ENCODE peak calls at places on chromosomes 16 and 17, in six cellular contexts. One of them, this sample, is unnamed.

GRCh38 chr17:9036336-9036735 is 15.0 kb downstream of the NTN1 start:
- DNase-seq in dorsolateral prefrontal cortex: no peak
- DNase-seq in left lung: no peak
- DNase-seq in SK-N-SH: no peak
- DNase-seq in body of pancreas: no peak
- DNase-seq in right cardiac atrium: no peak
- DNase-seq in this sample: no peak

GRCh38 chr16:19179890-19180490 is 11.9 kb downstream of the SYT17 start:
- DNase-seq in dorsolateral prefrontal cortex: peak
- DNase-seq in left lung: peak
- DNase-seq in SK-N-SH: peak
- DNase-seq in body of pancreas: peak
- DNase-seq in right cardiac atrium: peak
- DNase-seq in this sample: no peak

GRCh38 chr16:49858200-49859129 is 2.6 kb upstream of the ZNF423 start:
- DNase-seq in dorsolateral prefrontal cortex: peak
- DNase-seq in left lung: no peak
- DNase-seq in SK-N-SH: peak
- DNase-seq in body of pancreas: peak
- DNase-seq in right cardiac atrium: peak
- DNase-seq in this sample: no peak

GRCh38 chr17:48671697-48672171 is 45.6 kb upstream of the HOXB9 start:
- DNase-seq in dorsolateral prefrontal cortex: peak
- DNase-seq in left lung: peak
- DNase-seq in SK-N-SH: peak
- DNase-seq in body of pancreas: peak
- DNase-seq in right cardiac atrium: peak
- DNase-seq in this sample: peak

GRCh38 chr16:69131749-69132423 is 502 bp downstream of the CHTF8 start:
- DNase-seq in dorsolateral prefrontal cortex: peak
- DNase-seq in left lung: peak
- DNase-seq in SK-N-SH: peak
- DNase-seq in body of pancreas: peak
- DNase-seq in right cardiac atrium: peak
- DNase-seq in this sample: peak

GRCh38 chr16:83187404-83187803 is 560.6 kb downstream of the CDH13 start:
- DNase-seq in dorsolateral prefrontal cortex: no peak
- DNase-seq in left lung: no peak
- DNase-seq in SK-N-SH: no peak
- DNase-seq in body of pancreas: no peak
- DNase-seq in right cardiac atrium: no peak
- DNase-seq in this sample: no peak

GRCh38 chr16:28569011-28569410 is 15.3 kb downstream of the SGF29 start:
- DNase-seq in dorsolateral prefrontal cortex: no peak
- DNase-seq in left lung: no peak
- DNase-seq in SK-N-SH: no peak
- DNase-seq in body of pancreas: no peak
- DNase-seq in right cardiac atrium: no peak
- DNase-seq in this sample: no peak

GRCh38 chr16:19517424-19518089 is 4.3 kb downstream of the GDE1 start:
- DNase-seq in dorsolateral prefrontal cortex: no peak
- DNase-seq in left lung: no peak
- DNase-seq in SK-N-SH: no peak
- DNase-seq in body of pancreas: no peak
- DNase-seq in right cardiac atrium: no peak
- DNase-seq in this sample: no peak

GRCh38 chr17:13266596-13266995 is 248.8 kb upstream of the ELAC2 start:
- DNase-seq in dorsolateral prefrontal cortex: no peak
- DNase-seq in left lung: no peak
- DNase-seq in SK-N-SH: no peak
- DNase-seq in body of pancreas: no peak
- DNase-seq in right cardiac atrium: no peak
- DNase-seq in this sample: no peak

GRCh38 chr17:17089796-17090641 is 47.8 kb downstream of the MPRIP start:
- DNase-seq in dorsolateral prefrontal cortex: peak
- DNase-seq in left lung: peak
- DNase-seq in SK-N-SH: no peak
- DNase-seq in body of pancreas: peak
- DNase-seq in right cardiac atrium: peak
- DNase-seq in this sample: no peak

GRCh38 chr17:3804503-3804931 is 3.5 kb upstream of the ITGAE start:
- DNase-seq in dorsolateral prefrontal cortex: no peak
- DNase-seq in left lung: no peak
- DNase-seq in SK-N-SH: no peak
- DNase-seq in body of pancreas: peak
- DNase-seq in right cardiac atrium: no peak
- DNase-seq in this sample: no peak

GRCh38 chr17:65254166-65254565 is 117.0 kb downstream of the RGS9 start:
- DNase-seq in dorsolateral prefrontal cortex: no peak
- DNase-seq in left lung: no peak
- DNase-seq in SK-N-SH: no peak
- DNase-seq in body of pancreas: no peak
- DNase-seq in right cardiac atrium: no peak
- DNase-seq in this sample: no peak

GRCh38 chr17:4023220-4023619 is 59.0 kb upstream of the ATP2A3 start:
- DNase-seq in dorsolateral prefrontal cortex: no peak
- DNase-seq in left lung: no peak
- DNase-seq in SK-N-SH: no peak
- DNase-seq in body of pancreas: no peak
- DNase-seq in right cardiac atrium: no peak
- DNase-seq in this sample: no peak

GRCh38 chr17:78573955-78574354 is 3.2 kb downstream of the DNAH17 start:
- DNase-seq in dorsolateral prefrontal cortex: no peak
- DNase-seq in left lung: no peak
- DNase-seq in SK-N-SH: no peak
- DNase-seq in body of pancreas: no peak
- DNase-seq in right cardiac atrium: no peak
- DNase-seq in this sample: no peak

GRCh38 chr16:57859331-57859730 is 57.0 kb upstream of the KIFC3 start:
- DNase-seq in dorsolateral prefrontal cortex: no peak
- DNase-seq in left lung: no peak
- DNase-seq in SK-N-SH: no peak
- DNase-seq in body of pancreas: no peak
- DNase-seq in right cardiac atrium: no peak
- DNase-seq in this sample: no peak

GRCh38 chr16:67928147-67928546 is 3.5 kb downstream of the CTRL start:
- DNase-seq in dorsolateral prefrontal cortex: no peak
- DNase-seq in left lung: no peak
- DNase-seq in SK-N-SH: no peak
- DNase-seq in body of pancreas: peak
- DNase-seq in right cardiac atrium: no peak
- DNase-seq in this sample: no peak

GRCh38 chr16:11672206-11673090 is 4.2 kb downstream of the SNN start:
- DNase-seq in dorsolateral prefrontal cortex: no peak
- DNase-seq in left lung: no peak
- DNase-seq in SK-N-SH: no peak
- DNase-seq in body of pancreas: no peak
- DNase-seq in right cardiac atrium: peak
- DNase-seq in this sample: no peak

GRCh38 chr16:56514845-56515244 is 5.0 kb downstream of the BBS2 start:
- DNase-seq in dorsolateral prefrontal cortex: no peak
- DNase-seq in left lung: no peak
- DNase-seq in SK-N-SH: no peak
- DNase-seq in body of pancreas: no peak
- DNase-seq in right cardiac atrium: no peak
- DNase-seq in this sample: no peak

GRCh38 chr16:83888672-83889044 is 10.3 kb upstream of the MLYCD start:
- DNase-seq in dorsolateral prefrontal cortex: no peak
- DNase-seq in left lung: no peak
- DNase-seq in SK-N-SH: no peak
- DNase-seq in body of pancreas: no peak
- DNase-seq in right cardiac atrium: no peak
- DNase-seq in this sample: no peak

GRCh38 chr16:19696312-19696711 is 21.7 kb downstream of the KNOP1 start:
- DNase-seq in dorsolateral prefrontal cortex: no peak
- DNase-seq in left lung: peak
- DNase-seq in SK-N-SH: no peak
- DNase-seq in body of pancreas: peak
- DNase-seq in right cardiac atrium: peak
- DNase-seq in this sample: peak

GRCh38 chr17:65058151-65058550 is 1.6 kb upstream of the GNA13 start:
- DNase-seq in dorsolateral prefrontal cortex: no peak
- DNase-seq in left lung: no peak
- DNase-seq in SK-N-SH: no peak
- DNase-seq in body of pancreas: no peak
- DNase-seq in right cardiac atrium: no peak
- DNase-seq in this sample: no peak

GRCh38 chr16:67277294-67277998 is 1.9 kb upstream of the PLEKHG4 start:
- DNase-seq in dorsolateral prefrontal cortex: no peak
- DNase-seq in left lung: peak
- DNase-seq in SK-N-SH: no peak
- DNase-seq in body of pancreas: peak
- DNase-seq in right cardiac atrium: no peak
- DNase-seq in this sample: no peak

GRCh38 chr16:30068750-30069574 is 3.4 kb downstream of the ALDOA start:
- DNase-seq in dorsolateral prefrontal cortex: no peak
- DNase-seq in left lung: no peak
- DNase-seq in SK-N-SH: peak
- DNase-seq in body of pancreas: peak
- DNase-seq in right cardiac atrium: peak
- DNase-seq in this sample: peak

GRCh38 chr16:83533193-83533592 is 274.6 kb upstream of the HSBP1 start:
- DNase-seq in dorsolateral prefrontal cortex: no peak
- DNase-seq in left lung: no peak
- DNase-seq in SK-N-SH: no peak
- DNase-seq in body of pancreas: no peak
- DNase-seq in right cardiac atrium: no peak
- DNase-seq in this sample: no peak

GRCh38 chr17:49204521-49204920 is 5.9 kb downstream of the GNGT2 start:
- DNase-seq in dorsolateral prefrontal cortex: no peak
- DNase-seq in left lung: no peak
- DNase-seq in SK-N-SH: no peak
- DNase-seq in body of pancreas: no peak
- DNase-seq in right cardiac atrium: no peak
- DNase-seq in this sample: no peak

GRCh38 chr16:80541306-80541694 is 507 bp downstream of the DYNLRB2 start:
- DNase-seq in dorsolateral prefrontal cortex: no peak
- DNase-seq in left lung: no peak
- DNase-seq in SK-N-SH: no peak
- DNase-seq in body of pancreas: no peak
- DNase-seq in right cardiac atrium: no peak
- DNase-seq in this sample: no peak

GRCh38 chr16:80536246-80536645 is 4.5 kb upstream of the DYNLRB2 start:
- DNase-seq in dorsolateral prefrontal cortex: no peak
- DNase-seq in left lung: no peak
- DNase-seq in SK-N-SH: no peak
- DNase-seq in body of pancreas: no peak
- DNase-seq in right cardiac atrium: no peak
- DNase-seq in this sample: no peak

GRCh38 chr16:80543162-80543561 is 2.4 kb downstream of the DYNLRB2 start:
- DNase-seq in dorsolateral prefrontal cortex: no peak
- DNase-seq in left lung: no peak
- DNase-seq in SK-N-SH: no peak
- DNase-seq in body of pancreas: no peak
- DNase-seq in right cardiac atrium: no peak
- DNase-seq in this sample: no peak

GRCh38 chr16:80544326-80544725 is 3.5 kb downstream of the DYNLRB2 start:
- DNase-seq in dorsolateral prefrontal cortex: no peak
- DNase-seq in left lung: no peak
- DNase-seq in SK-N-SH: no peak
- DNase-seq in body of pancreas: no peak
- DNase-seq in right cardiac atrium: no peak
- DNase-seq in this sample: no peak

DNA sequence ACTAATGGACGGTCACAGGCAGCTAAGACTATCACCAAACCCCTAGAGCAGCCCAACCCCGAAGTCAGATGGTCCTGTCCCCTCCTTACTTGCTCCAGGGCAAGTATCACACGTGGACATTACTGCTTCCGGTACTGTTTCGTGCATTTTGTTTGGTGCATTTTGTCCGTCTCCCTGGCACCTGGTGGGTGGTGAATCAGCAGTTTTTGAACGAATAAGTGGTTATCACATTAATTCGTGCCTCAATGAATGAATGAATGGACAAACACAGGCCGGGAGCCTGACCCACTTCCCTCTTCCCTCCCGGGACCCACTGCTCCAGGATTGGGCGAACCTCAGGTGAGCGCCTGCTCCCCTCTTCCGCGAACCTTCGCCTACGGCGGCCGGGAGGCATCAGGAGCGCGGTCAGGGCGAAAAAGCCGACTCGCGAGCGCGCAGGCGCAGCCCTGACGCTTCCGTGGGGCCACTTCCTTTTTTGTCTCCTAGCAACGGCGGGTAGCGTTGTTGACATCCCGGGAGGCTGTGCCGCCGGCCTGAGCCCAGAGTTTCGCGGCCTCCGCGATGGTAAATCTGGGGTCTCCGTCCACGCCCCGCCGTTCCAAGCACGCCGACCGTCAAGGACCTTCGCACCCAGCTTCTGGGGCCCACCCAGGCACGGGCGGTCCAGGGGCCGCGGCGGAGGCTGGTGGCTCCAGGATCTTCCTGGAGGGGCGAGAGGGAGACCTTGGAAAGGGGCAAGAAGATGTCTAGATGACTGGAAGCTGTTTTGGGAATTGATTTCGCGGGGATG is at the start of gene DYNLRB2:
- DNase-seq in dorsolateral prefrontal cortex: peak
- DNase-seq in left lung: peak
- DNase-seq in SK-N-SH: peak
- DNase-seq in body of pancreas: peak
- DNase-seq in right cardiac atrium: peak
- DNase-seq in this sample: peak
- H3K27ac ChIP-seq in dorsolateral prefrontal cortex: peak
- H3K27ac ChIP-seq in left lung: peak
- H3K27ac ChIP-seq in SK-N-SH: peak
- H3K27ac ChIP-seq in body of pancreas: peak
- H3K27ac ChIP-seq in right cardiac atrium: peak
- H3K27ac ChIP-seq in this sample: peak

DNA sequence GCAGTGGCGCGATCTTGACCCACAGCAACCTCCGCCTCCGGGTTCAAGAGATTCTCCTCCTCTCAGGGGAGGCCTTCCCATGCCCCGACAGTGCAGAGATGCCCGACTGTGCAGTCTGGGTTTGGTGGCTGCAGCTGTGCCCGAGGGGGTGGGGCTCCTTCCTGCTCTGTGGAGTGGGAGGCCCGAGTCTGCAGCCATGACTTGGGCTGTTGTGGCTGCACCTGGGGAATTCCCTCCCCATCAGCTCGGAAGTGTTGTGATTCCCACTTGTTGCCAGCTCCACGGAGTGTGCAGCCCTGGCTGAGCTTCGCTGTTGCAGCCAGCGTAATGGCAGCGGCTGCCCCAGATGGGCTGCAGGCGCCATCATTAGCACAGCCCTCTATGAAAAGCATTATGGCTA is 66.4 kb upstream of the SMIM36 start:
- DNase-seq in dorsolateral prefrontal cortex: no peak
- DNase-seq in left lung: peak
- DNase-seq in SK-N-SH: no peak
- DNase-seq in body of pancreas: no peak
- DNase-seq in right cardiac atrium: peak
- DNase-seq in this sample: no peak
- H3K27ac ChIP-seq in dorsolateral prefrontal cortex: no peak
- H3K27ac ChIP-seq in left lung: peak
- H3K27ac ChIP-seq in SK-N-SH: no peak
- H3K27ac ChIP-seq in body of pancreas: no peak
- H3K27ac ChIP-seq in right cardiac atrium: peak
- H3K27ac ChIP-seq in this sample: peak

GRCh38 chr17:28282596-28282995 is 36.4 kb upstream of the TMEM97 start:
- DNase-seq in dorsolateral prefrontal cortex: no peak
- DNase-seq in left lung: no peak
- DNase-seq in SK-N-SH: no peak
- DNase-seq in body of pancreas: no peak
- DNase-seq in right cardiac atrium: no peak
- DNase-seq in this sample: no peak
- H3K27ac ChIP-seq in dorsolateral prefrontal cortex: no peak
- H3K27ac ChIP-seq in left lung: no peak
- H3K27ac ChIP-seq in SK-N-SH: peak
- H3K27ac ChIP-seq in body of pancreas: no peak
- H3K27ac ChIP-seq in right cardiac atrium: no peak
- H3K27ac ChIP-seq in this sample: no peak

GRCh38 chr16:85335584-85336492 is 223.6 kb upstream of the CIBAR2 start:
- DNase-seq in dorsolateral prefrontal cortex: no peak
- DNase-seq in left lung: no peak
- DNase-seq in SK-N-SH: no peak
- DNase-seq in body of pancreas: peak
- DNase-seq in right cardiac atrium: no peak
- DNase-seq in this sample: no peak
- H3K27ac ChIP-seq in dorsolateral prefrontal cortex: no peak
- H3K27ac ChIP-seq in left lung: no peak
- H3K27ac ChIP-seq in SK-N-SH: peak
- H3K27ac ChIP-seq in body of pancreas: peak
- H3K27ac ChIP-seq in right cardiac atrium: no peak
- H3K27ac ChIP-seq in this sample: no peak

This sample was measured in effector memory CD4-positive, alpha-beta T cell.